ENCODE peak calls at places on chromosomes 11 and 22, in nine cellular contexts. A, O, G, R, L, F, Q, N and P are unnamed samples. For H3K9me3, the result is how much of the 10 kb centered on the place peaks cover.

GRCh38 chr22:30047364-30047738 is 32.9 kb upstream of the HORMAD2 start:
- DNase-seq in Q (no peak), O (peak), N (peak), F (no peak), A (no peak), R (no peak), L (no peak), G (no peak), P (no peak)

GRCh38 chr11:73950869-73951710 is at the start of gene DNAJB13:
- DNase-seq in O (peak), R (peak), N (peak), G (peak), L (no peak), F (peak), Q (peak), A (no peak), P (no peak)

GRCh38 chr11:26618441-26618840 is 46.4 kb upstream of the MUC15 start:
- DNase-seq in Q (no peak), G (no peak), O (no peak), N (peak), L (no peak), F (no peak), A (no peak), R (no peak), P (no peak)

GRCh38 chr11:19679952-19680823 is 32.4 kb upstream of the NAV2 start:
- DNase-seq in A (peak), O (peak), N (peak), R (peak), F (peak), G (peak), L (peak), Q (peak), P (peak)

GRCh38 chr22:23193882-23194281 is 13.6 kb downstream of the BCR start:
- DNase-seq in L (no peak), N (no peak), Q (peak), O (no peak), G (no peak), F (no peak), R (no peak), A (no peak), P (no peak)

GRCh38 chr11:46695345-46696211 is 4.8 kb downstream of the ARHGAP1 start:
- DNase-seq in L (no peak), O (no peak), R (no peak), N (no peak), Q (no peak), F (no peak), A (no peak), G (no peak), P (no peak)

GRCh38 chr11:127106938-127107337 is 106.4 kb upstream of the KIRREL3 start:
- DNase-seq in G (no peak), O (no peak), F (no peak), A (no peak), N (no peak), L (no peak), R (no peak), Q (no peak), P (no peak)

GRCh38 chr11:69770525-69770924 is 4.6 kb downstream of the FGF4 start:
- DNase-seq in L (no peak), O (no peak), F (no peak), N (peak), A (no peak), Q (no peak), R (no peak), G (no peak), P (no peak)

GRCh38 chr11:1939006-1939626 is 8.0 kb upstream of the MRPL23 start:
- DNase-seq in G (no peak), N (no peak), R (no peak), F (no peak), O (no peak), L (no peak), A (peak), Q (no peak), P (no peak)

GRCh38 chr22:20079745-20080444 is at the start of gene DGCR8:
- DNase-seq in Q (peak), L (peak), G (peak), A (peak), N (peak), O (peak), F (peak), R (peak), P (peak)

GRCh38 chr22:37222440-37222971 is 10.2 kb upstream of the SSTR3 start:
- DNase-seq in O (no peak), G (no peak), L (no peak), F (no peak), N (no peak), R (no peak), Q (no peak), A (peak), P (no peak)

GRCh38 chr11:2807276-2807681 is 78.3 kb downstream of the CDKN1C start:
- DNase-seq in O (peak), G (no peak), N (no peak), Q (peak), R (peak), L (peak), A (peak), F (peak), P (peak)

GRCh38 chr11:11213117-11213516 is 139.9 kb downstream of the CSNK2A3 start:
- DNase-seq in L (no peak), N (no peak), F (no peak), G (no peak), O (no peak), R (no peak), A (no peak), Q (no peak), P (no peak)

GRCh38 chr22:36330655-36331305 is 57.0 kb downstream of the MYH9 start:
- DNase-seq in G (no peak), O (peak), A (no peak), N (peak), R (peak), Q (peak), F (no peak), L (no peak), P (no peak)

GRCh38 chr11:7473702-7474101 is 11.6 kb upstream of the OLFML1 start:
- DNase-seq in Q (no peak), O (no peak), A (no peak), G (no peak), N (no peak), R (no peak), F (no peak), L (no peak), P (no peak)

GRCh38 chr22:46026907-46027218 is 49.9 kb upstream of the WNT7B start:
- DNase-seq in L (no peak), A (no peak), Q (no peak), O (no peak), F (no peak), R (no peak), N (no peak), G (no peak), P (no peak)

GRCh38 chr11:124793466-124794278 is 6.5 kb downstream of the MSANTD2 start:
- DNase-seq in G (peak), R (peak), L (no peak), O (no peak), A (no peak), N (peak), Q (peak), F (peak), P (no peak)

GRCh38 chr11:2300290-2300935 is 1.3 kb downstream of the C11orf21 start:
- DNase-seq in O (no peak), R (no peak), Q (no peak), G (no peak), L (peak), N (no peak), F (no peak), A (peak), P (peak)

GRCh38 chr11:69840371-69841169 is 21.4 kb upstream of the FGF3 start:
- DNase-seq in A (no peak), R (no peak), F (peak), G (no peak), O (no peak), Q (no peak), L (no peak), N (peak), P (no peak)

GRCh38 chr11:29171350-29171950 is 845.4 kb downstream of the KCNA4 start:
- DNase-seq in R (no peak), G (no peak), N (no peak), L (no peak), F (no peak), O (no peak), A (no peak), Q (peak), P (no peak)

GRCh38 chr11:111878385-111878765 is 590 bp downstream of the FDXACB1 start:
- DNase-seq in A (no peak), G (peak), Q (no peak), O (no peak), F (no peak), N (no peak), L (no peak), R (no peak), P (no peak)

GRCh38 chr11:102280237-102280833 is 36.9 kb upstream of the BIRC3 start:
- DNase-seq in O (no peak), G (no peak), F (no peak), L (no peak), A (no peak), Q (no peak), R (no peak), N (no peak), P (no peak)

GRCh38 chr11:123083623-123084029 is 21.7 kb upstream of the HSPA8 start:
- DNase-seq in G (peak), O (peak), A (no peak), N (peak), F (peak), R (peak), L (peak), Q (peak), P (peak)

GRCh38 chr11:3128356-3129180 is 36.5 kb downstream of the OSBPL5 start:
- DNase-seq in A (peak), L (no peak), G (no peak), Q (no peak), F (no peak), R (no peak), O (no peak), N (no peak), P (no peak)

GRCh38 chr11:119573858-119574257 is 150.9 kb upstream of the THY1 start:
- DNase-seq in G (no peak), N (no peak), L (no peak), O (no peak), A (no peak), R (no peak), Q (no peak), F (no peak), P (no peak)

GRCh38 chr11:94678236-94678635 is 89.9 kb upstream of the AMOTL1 start:
- DNase-seq in Q (no peak), F (no peak), R (no peak), L (no peak), G (no peak), N (no peak), A (no peak), O (peak), P (no peak)

GRCh38 chr11:117876341-117877119 is at the start of gene FXYD6:
- DNase-seq in L (no peak), F (no peak), N (peak), R (no peak), A (no peak), Q (peak), G (no peak), O (no peak), P (no peak)

GRCh38 chr11:99277281-99277680 is 256.5 kb downstream of the CNTN5 start:
- DNase-seq in N (no peak), G (no peak), O (no peak), R (no peak), F (no peak), Q (no peak), A (no peak), L (no peak), P (no peak)
- H3K9me3 ChIP-seq in N (under half), G (under half), O (under half), R (under half), F (under half), Q (under half), A (under half), L (under half), P (under half)

GRCh38 chr22:44870021-44870420 is 117.6 kb downstream of the ARHGAP8 start:
- DNase-seq in G (peak), Q (peak), O (no peak), F (no peak), A (peak), N (peak), R (no peak), L (no peak), P (no peak)
- H3K27ac ChIP-seq in G (peak), Q (peak), O (no peak), F (no peak), A (no peak), N (peak), R (no peak), L (no peak), P (no peak)

GRCh38 chr11:106304274-106304673 is 226.8 kb downstream of the AASDHPPT start:
- DNase-seq in L (no peak), R (no peak), N (no peak), G (no peak), O (no peak), F (no peak), A (no peak), Q (peak), P (no peak)
- H3K9me3 ChIP-seq in L (under half), R (under half), N (under half), G (under half), O (under half), F (under half), A (under half), Q (under half), P (under half)

GRCh38 chr22:42314709-42315391 is 44.4 kb upstream of the TCF20 start:
- DNase-seq in R (no peak), N (no peak), A (no peak), F (no peak), G (no peak), O (no peak), Q (no peak), L (no peak), P (no peak)

GRCh38 chr22:42317691-42318547 is 47.5 kb upstream of the TCF20 start:
- DNase-seq in R (no peak), L (no peak), A (no peak), N (peak), Q (no peak), O (peak), F (no peak), G (no peak), P (no peak)

GRCh38 chr22:42318967-42319366 is 48.5 kb upstream of the TCF20 start:
- DNase-seq in L (no peak), Q (no peak), O (no peak), G (no peak), R (no peak), N (no peak), A (no peak), F (no peak), P (no peak)

GRCh38 chr22:42315392-42315756 is 44.9 kb upstream of the TCF20 start:
- DNase-seq in N (no peak), Q (no peak), R (no peak), A (no peak), O (no peak), L (no peak), F (no peak), G (no peak), P (no peak)

GRCh38 chr22:42316988-42317387 is 46.5 kb upstream of the TCF20 start:
- DNase-seq in Q (peak), R (no peak), A (no peak), O (peak), L (no peak), N (peak), G (no peak), F (no peak), P (peak)
- H3K27ac ChIP-seq in Q (no peak), R (no peak), A (peak), O (peak), L (peak), N (no peak), G (no peak), F (no peak), P (peak)